ENCODE peak calls at places on chromosomes 12 and 14, in five cellular contexts. One of them, this sample, is unnamed.

GRCh38 chr14:78863143-78863542 is 693.0 kb downstream of the NRXN3 start:
- DNase-seq in IMR-90: peak
- DNase-seq in trophoblast cell: peak
- DNase-seq in mesendoderm: peak
- DNase-seq in neuronal stem cell: peak
- DNase-seq in this sample: peak

GRCh38 chr14:58368951-58369350 is 26.8 kb upstream of the TOMM20L start:
- DNase-seq in neuronal stem cell: no peak
- DNase-seq in IMR-90: peak
- DNase-seq in mesendoderm: no peak
- DNase-seq in trophoblast cell: no peak
- DNase-seq in this sample: no peak

GRCh38 chr12:120425797-120426196 is 12.1 kb upstream of the COX6A1 start:
- DNase-seq in trophoblast cell: no peak
- DNase-seq in IMR-90: no peak
- DNase-seq in mesendoderm: no peak
- DNase-seq in neuronal stem cell: no peak
- DNase-seq in this sample: no peak

GRCh38 chr14:105199093-105199492 is 18.0 kb upstream of the NUDT14 start:
- DNase-seq in IMR-90: peak
- DNase-seq in neuronal stem cell: no peak
- DNase-seq in mesendoderm: no peak
- DNase-seq in trophoblast cell: no peak
- DNase-seq in this sample: no peak

GRCh38 chr12:114709112-114709511 is 25.1 kb upstream of the TBX3 start:
- DNase-seq in neuronal stem cell: no peak
- DNase-seq in mesendoderm: no peak
- DNase-seq in trophoblast cell: no peak
- DNase-seq in IMR-90: no peak
- DNase-seq in this sample: no peak

GRCh38 chr14:103568952-103569351 is 6.2 kb downstream of the COA8 start:
- DNase-seq in IMR-90: no peak
- DNase-seq in trophoblast cell: peak
- DNase-seq in mesendoderm: peak
- DNase-seq in neuronal stem cell: no peak
- DNase-seq in this sample: no peak

GRCh38 chr12:117273091-117273490 is 82.8 kb upstream of the FBXO21 start:
- DNase-seq in IMR-90: no peak
- DNase-seq in neuronal stem cell: no peak
- DNase-seq in trophoblast cell: no peak
- DNase-seq in mesendoderm: no peak
- DNase-seq in this sample: no peak

GRCh38 chr12:32159925-32160324 is 53.3 kb downstream of the BICD1 start:
- DNase-seq in mesendoderm: peak
- DNase-seq in trophoblast cell: no peak
- DNase-seq in neuronal stem cell: no peak
- DNase-seq in IMR-90: peak
- DNase-seq in this sample: no peak

GRCh38 chr14:53842938-53843337 is 113.7 kb downstream of the BMP4 start:
- DNase-seq in trophoblast cell: no peak
- DNase-seq in neuronal stem cell: no peak
- DNase-seq in mesendoderm: no peak
- DNase-seq in IMR-90: peak
- DNase-seq in this sample: no peak

GRCh38 chr12:124898200-124898950 is 16.1 kb downstream of the UBC start:
- DNase-seq in trophoblast cell: peak
- DNase-seq in mesendoderm: peak
- DNase-seq in IMR-90: no peak
- DNase-seq in neuronal stem cell: no peak
- DNase-seq in this sample: peak

GRCh38 chr12:67691220-67691619 is 42.7 kb downstream of the DYRK2 start:
- DNase-seq in trophoblast cell: no peak
- DNase-seq in IMR-90: no peak
- DNase-seq in neuronal stem cell: no peak
- DNase-seq in mesendoderm: no peak
- DNase-seq in this sample: no peak

GRCh38 chr12:103571286-103571685 is 15.8 kb upstream of the STAB2 start:
- DNase-seq in trophoblast cell: peak
- DNase-seq in mesendoderm: peak
- DNase-seq in neuronal stem cell: peak
- DNase-seq in IMR-90: no peak
- DNase-seq in this sample: peak

GRCh38 chr12:63034601-63035000 is 99.7 kb upstream of the PPM1H start:
- DNase-seq in neuronal stem cell: no peak
- DNase-seq in IMR-90: no peak
- DNase-seq in trophoblast cell: no peak
- DNase-seq in mesendoderm: no peak
- DNase-seq in this sample: no peak
- H3K23ac ChIP-seq in neuronal stem cell: no peak
- H3K23ac ChIP-seq in IMR-90: no peak
- H3K23ac ChIP-seq in trophoblast cell: no peak
- H3K23ac ChIP-seq in mesendoderm: no peak
- H3K23ac ChIP-seq in this sample: no peak

DNA sequence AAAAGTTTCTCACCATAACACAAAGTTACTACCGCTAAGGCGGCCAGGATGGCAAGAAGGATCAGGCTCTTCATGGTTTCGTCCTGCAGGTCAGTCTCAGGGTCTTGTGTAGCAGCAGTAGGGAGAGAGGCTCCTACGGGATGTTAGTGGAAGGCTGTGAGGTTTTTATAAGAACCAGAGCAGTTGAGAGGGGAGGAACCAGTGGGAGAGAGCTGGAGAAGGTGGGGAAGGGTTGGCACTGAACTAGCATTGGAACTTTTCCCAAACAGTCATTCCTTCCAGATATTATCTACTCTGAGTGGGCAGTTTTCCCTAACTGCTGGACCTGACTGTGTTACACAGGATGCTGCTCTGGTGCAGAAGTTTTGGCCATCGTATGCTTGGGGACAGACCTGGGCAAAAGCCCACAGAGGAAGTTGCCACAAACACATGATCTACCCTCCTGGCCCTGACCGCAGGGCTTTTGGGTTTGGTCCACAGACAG is at the start of gene MGP:
- DNase-seq in neuronal stem cell: no peak
- DNase-seq in mesendoderm: no peak
- DNase-seq in IMR-90: peak
- DNase-seq in trophoblast cell: no peak
- DNase-seq in this sample: no peak
- H3K9ac ChIP-seq in neuronal stem cell: no peak
- H3K9ac ChIP-seq in mesendoderm: no peak
- H3K9ac ChIP-seq in IMR-90: peak
- H3K9ac ChIP-seq in trophoblast cell: no peak
- H3K9ac ChIP-seq in this sample: no peak

GRCh38 chr12:59039005-59039404 is 118.7 kb upstream of the LRIG3 start:
- DNase-seq in trophoblast cell: no peak
- DNase-seq in IMR-90: no peak
- DNase-seq in neuronal stem cell: no peak
- DNase-seq in mesendoderm: no peak
- DNase-seq in this sample: no peak
- H2AK5ac ChIP-seq in trophoblast cell: no peak
- H2AK5ac ChIP-seq in IMR-90: no peak
- H2AK5ac ChIP-seq in neuronal stem cell: no peak
- H2AK5ac ChIP-seq in mesendoderm: no peak
- H2AK5ac ChIP-seq in this sample: no peak

GRCh38 chr12:112126000-112126431 is 656 bp downstream of the TRAFD1 start:
- DNase-seq in neuronal stem cell: no peak
- DNase-seq in trophoblast cell: no peak
- DNase-seq in IMR-90: no peak
- DNase-seq in mesendoderm: no peak
- DNase-seq in this sample: peak
- H3K23ac ChIP-seq in neuronal stem cell: no peak
- H3K23ac ChIP-seq in trophoblast cell: no peak
- H3K23ac ChIP-seq in IMR-90: peak
- H3K23ac ChIP-seq in mesendoderm: peak
- H3K23ac ChIP-seq in this sample: no peak

GRCh38 chr12:63150255-63151060 is 543 bp downstream of the AVPR1A start:
- DNase-seq in trophoblast cell: no peak
- DNase-seq in IMR-90: no peak
- DNase-seq in mesendoderm: peak
- DNase-seq in neuronal stem cell: peak
- DNase-seq in this sample: peak
- H3K9ac ChIP-seq in trophoblast cell: no peak
- H3K9ac ChIP-seq in IMR-90: no peak
- H3K9ac ChIP-seq in mesendoderm: peak
- H3K9ac ChIP-seq in neuronal stem cell: peak
- H3K9ac ChIP-seq in this sample: no peak

GRCh38 chr12:89064151-89064550 is 288.1 kb downstream of the DUSP6 start:
- DNase-seq in IMR-90: no peak
- DNase-seq in mesendoderm: no peak
- DNase-seq in trophoblast cell: no peak
- DNase-seq in neuronal stem cell: no peak
- DNase-seq in this sample: no peak
- H2AK5ac ChIP-seq in IMR-90: no peak
- H2AK5ac ChIP-seq in mesendoderm: no peak
- H2AK5ac ChIP-seq in trophoblast cell: no peak
- H2AK5ac ChIP-seq in neuronal stem cell: no peak
- H2AK5ac ChIP-seq in this sample: no peak

GRCh38 chr14:86944434-86944833 is 1048.5 kb downstream of the GALC start:
- DNase-seq in neuronal stem cell: no peak
- DNase-seq in trophoblast cell: no peak
- DNase-seq in IMR-90: no peak
- DNase-seq in mesendoderm: peak
- DNase-seq in this sample: no peak

GRCh38 chr14:86942939-86943338 is 1050.0 kb downstream of the GALC start:
- DNase-seq in mesendoderm: peak
- DNase-seq in trophoblast cell: no peak
- DNase-seq in IMR-90: no peak
- DNase-seq in neuronal stem cell: no peak
- DNase-seq in this sample: no peak

GRCh38 chr14:86946446-86946845 is 1046.5 kb downstream of the GALC start:
- DNase-seq in neuronal stem cell: no peak
- DNase-seq in mesendoderm: no peak
- DNase-seq in IMR-90: no peak
- DNase-seq in trophoblast cell: no peak
- DNase-seq in this sample: no peak

GRCh38 chr14:86938356-86938755 is 1054.6 kb downstream of the GALC start:
- DNase-seq in trophoblast cell: no peak
- DNase-seq in neuronal stem cell: no peak
- DNase-seq in mesendoderm: no peak
- DNase-seq in IMR-90: no peak
- DNase-seq in this sample: no peak

GRCh38 chr14:86943391-86944365 is 1049.3 kb downstream of the GALC start:
- DNase-seq in neuronal stem cell: no peak
- DNase-seq in mesendoderm: no peak
- DNase-seq in trophoblast cell: no peak
- DNase-seq in IMR-90: no peak
- DNase-seq in this sample: no peak
- H3K23ac ChIP-seq in neuronal stem cell: no peak
- H3K23ac ChIP-seq in mesendoderm: no peak
- H3K23ac ChIP-seq in trophoblast cell: no peak
- H3K23ac ChIP-seq in IMR-90: no peak
- H3K23ac ChIP-seq in this sample: no peak

DNA sequence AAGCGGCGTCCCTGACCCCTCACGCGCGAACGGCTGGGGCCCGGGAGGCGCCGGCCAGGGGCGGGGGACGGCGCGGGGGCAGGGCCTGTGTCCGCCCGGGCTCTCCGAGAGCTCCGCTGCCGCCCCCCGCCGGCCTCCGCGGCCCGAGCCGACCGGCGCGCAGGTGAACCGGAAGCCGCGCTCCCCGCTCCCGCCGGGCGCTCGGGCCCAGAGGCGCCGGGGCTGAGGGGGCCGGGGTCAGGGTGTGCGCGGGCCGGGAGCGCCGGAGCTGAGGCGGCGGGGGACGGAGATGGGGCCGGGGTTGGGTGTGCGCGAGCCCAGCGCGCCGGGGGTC is 403 bp downstream of the HIP1R start:
- DNase-seq in IMR-90: no peak
- DNase-seq in trophoblast cell: no peak
- DNase-seq in mesendoderm: no peak
- DNase-seq in neuronal stem cell: no peak
- DNase-seq in this sample: peak
- H3K9ac ChIP-seq in IMR-90: peak
- H3K9ac ChIP-seq in trophoblast cell: no peak
- H3K9ac ChIP-seq in mesendoderm: peak
- H3K9ac ChIP-seq in neuronal stem cell: no peak
- H3K9ac ChIP-seq in this sample: no peak

GRCh38 chr14:22552001-22552826 is 36.8 kb downstream of the DAD1 start:
- DNase-seq in mesendoderm: no peak
- DNase-seq in IMR-90: no peak
- DNase-seq in neuronal stem cell: no peak
- DNase-seq in trophoblast cell: no peak
- DNase-seq in this sample: no peak
- H2AK5ac ChIP-seq in mesendoderm: peak
- H2AK5ac ChIP-seq in IMR-90: peak
- H2AK5ac ChIP-seq in neuronal stem cell: peak
- H2AK5ac ChIP-seq in trophoblast cell: no peak
- H2AK5ac ChIP-seq in this sample: no peak

GRCh38 chr12:131100031-131100674 is 146.4 kb downstream of the ADGRD1 start:
- DNase-seq in IMR-90: no peak
- DNase-seq in neuronal stem cell: no peak
- DNase-seq in mesendoderm: no peak
- DNase-seq in trophoblast cell: no peak
- DNase-seq in this sample: no peak
- H3K23ac ChIP-seq in IMR-90: no peak
- H3K23ac ChIP-seq in neuronal stem cell: no peak
- H3K23ac ChIP-seq in mesendoderm: no peak
- H3K23ac ChIP-seq in trophoblast cell: no peak
- H3K23ac ChIP-seq in this sample: no peak